ENCODE peak calls at places on chromosomes 11 and 22, in eight cellular contexts. U, O, T, D, B, C, Y and S are unnamed samples.

GRCh38 chr11:116460156-116460965 is 312.4 kb downstream of the BUD13 start:
- DNase-seq in U (no peak), O (no peak), T (no peak), D (no peak), B (no peak), C (no peak), Y (no peak), S (no peak)

GRCh38 chr11:63212742-63213141 is 30.7 kb downstream of the SLC22A25 start:
- DNase-seq in U (peak), O (no peak), T (no peak), D (no peak), B (no peak), C (no peak), Y (no peak), S (no peak)

GRCh38 chr11:118916842-118917388 is 8.8 kb downstream of the BCL9L start:
- DNase-seq in U (no peak), O (no peak), T (peak), D (peak), B (no peak), C (peak), Y (peak), S (peak)

GRCh38 chr11:126348806-126349582 is 6.5 kb upstream of the ST3GAL4 start:
- DNase-seq in U (peak), O (no peak), T (no peak), D (no peak), B (peak), C (no peak), Y (peak), S (no peak)

GRCh38 chr11:116811194-116811593 is 11.9 kb downstream of the APOA4 start:
- DNase-seq in U (no peak), O (no peak), T (no peak), D (no peak), B (no peak), C (no peak), Y (no peak), S (no peak)

GRCh38 chr11:70828498-70829159 is 423.7 kb downstream of the SHANK2 start:
- DNase-seq in U (no peak), O (no peak), T (no peak), D (no peak), B (no peak), C (no peak), Y (no peak), S (no peak)

GRCh38 chr22:26561756-26562417 is 28.0 kb downstream of the TPST2 start:
- DNase-seq in U (no peak), O (peak), T (peak), D (no peak), B (no peak), C (peak), Y (peak), S (no peak)

GRCh38 chr22:44330188-44330726 is 17.5 kb upstream of the SHISAL1 start:
- DNase-seq in U (no peak), O (no peak), T (no peak), D (no peak), B (no peak), C (no peak), Y (no peak), S (no peak)

GRCh38 chr11:72813740-72814138 is 472 bp upstream of the ATG16L2 start:
- DNase-seq in U (no peak), O (peak), T (peak), D (peak), B (peak), C (peak), Y (peak), S (no peak)
- TF ChIP-seq POLR2A in U (peak), O (no peak), T (no peak), D (peak), B (peak), C (no peak), Y (peak), S (peak)

GRCh38 chr11:111359223-111360149 is 19.6 kb downstream of the POU2AF1 start:
- DNase-seq in U (no peak), O (no peak), T (no peak), D (no peak), B (no peak), C (no peak), Y (no peak), S (no peak)

GRCh38 chr11:111358038-111359001 is 20.8 kb downstream of the POU2AF1 start:
- DNase-seq in U (no peak), O (no peak), T (no peak), D (no peak), B (no peak), C (no peak), Y (no peak), S (no peak)

GRCh38 chr11:111356660-111357048 is 22.4 kb downstream of the POU2AF1 start:
- DNase-seq in U (no peak), O (no peak), T (no peak), D (no peak), B (no peak), C (no peak), Y (no peak), S (no peak)

GRCh38 chr11:111355956-111356659 is 23.0 kb downstream of the POU2AF1 start:
- DNase-seq in U (no peak), O (no peak), T (no peak), D (no peak), B (no peak), C (no peak), Y (no peak), S (no peak)

DNA sequence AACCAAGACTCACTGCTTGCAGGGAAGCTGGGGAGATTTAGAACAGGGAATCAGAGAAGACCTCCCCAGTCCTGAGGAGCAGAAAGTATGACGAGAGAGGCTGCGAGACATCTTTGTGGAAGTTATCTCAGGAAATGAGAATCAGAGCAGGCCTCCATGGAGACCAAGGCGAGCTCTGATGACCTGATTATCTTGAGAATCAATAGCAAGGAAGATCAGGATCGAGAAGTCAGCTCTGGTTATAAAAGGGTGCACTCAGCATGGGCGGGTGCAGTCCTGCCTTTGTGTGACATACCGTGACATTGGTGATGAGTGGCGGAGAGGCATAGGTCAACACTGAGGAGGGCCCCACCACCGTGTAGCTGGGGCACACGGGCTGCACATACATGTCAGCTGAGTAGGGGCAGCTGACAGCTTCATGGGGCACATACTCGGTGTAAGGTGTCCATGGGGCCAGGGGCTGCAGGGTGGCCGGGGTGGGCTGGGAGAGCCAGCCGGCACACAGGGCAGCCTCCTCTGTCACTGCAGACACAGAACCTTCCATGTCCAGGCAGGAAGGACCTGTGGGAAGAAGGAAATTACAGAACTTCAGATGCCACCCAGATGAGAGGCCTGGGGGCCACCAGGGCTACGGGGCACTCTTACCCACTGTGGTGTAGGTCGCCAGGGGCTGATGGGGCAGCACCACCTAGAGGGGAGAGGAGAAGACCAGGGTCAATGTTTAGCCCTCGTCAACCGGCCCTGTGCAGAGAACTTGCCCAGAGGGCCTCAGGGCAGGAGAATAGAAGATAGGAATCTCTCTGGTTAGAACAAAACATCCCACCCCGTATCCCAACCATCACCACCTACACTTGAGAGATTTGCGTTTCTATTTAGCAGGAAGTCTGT is 21.7 kb downstream of the POU2AF1 start:
- DNase-seq in U (no peak), O (no peak), T (no peak), D (no peak), B (no peak), C (no peak), Y (no peak), S (no peak)
- TF ChIP-seq POLR2A in U (no peak), O (no peak), T (no peak), D (no peak), B (no peak), C (no peak), Y (no peak), S (no peak)

GRCh38 chr11:777288-778255 is at the start of gene GATD1:
- DNase-seq in U (peak), O (peak), T (peak), D (peak), B (peak), C (peak), Y (peak), S (peak)
- TF ChIP-seq POLR2A in U (peak), O (peak), T (peak), D (peak), B (no peak), C (peak), Y (peak), S (peak)

DNA sequence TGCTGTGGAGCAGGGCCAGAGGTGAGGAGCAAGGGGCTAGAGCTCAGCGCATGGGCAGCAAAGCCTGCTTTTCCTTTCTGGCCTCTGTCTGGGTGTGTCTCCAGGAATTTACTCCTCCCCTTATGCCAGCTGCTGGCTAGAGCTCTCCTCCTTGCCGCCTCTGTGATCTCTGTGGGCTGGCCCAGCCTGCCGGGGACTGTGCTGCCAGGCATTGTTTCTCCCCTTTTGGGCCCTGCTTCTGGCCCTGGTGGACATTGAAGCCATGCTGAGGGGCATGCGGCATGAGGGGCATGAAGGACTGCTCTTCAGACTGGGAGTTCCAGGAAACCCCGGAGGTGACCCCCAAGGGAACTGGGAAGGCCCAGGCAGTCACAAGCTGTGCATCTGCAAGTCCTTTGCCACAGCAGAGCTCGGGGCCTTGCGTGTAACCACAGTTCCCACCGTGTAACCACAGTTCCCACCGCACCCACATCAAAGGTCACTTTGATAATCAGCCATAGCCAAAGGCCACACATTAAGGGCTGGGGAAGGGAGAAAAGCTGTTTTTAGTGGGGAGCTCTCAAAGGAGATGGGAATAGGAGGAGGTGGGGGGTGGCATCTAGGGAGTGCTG is 62.1 kb downstream of the PPFIBP2 start:
- DNase-seq in U (no peak), O (peak), T (no peak), D (peak), B (no peak), C (peak), Y (peak), S (no peak)
- TF ChIP-seq POLR2A in U (no peak), O (no peak), T (no peak), D (peak), B (no peak), C (no peak), Y (peak), S (no peak)

GRCh38 chr11:59200421-59200746 is 12.3 kb downstream of the MPEG1 start:
- DNase-seq in U (no peak), O (no peak), T (no peak), D (no peak), B (no peak), C (no peak), Y (no peak), S (no peak)
- TF ChIP-seq POLR2A in U (no peak), O (no peak), T (no peak), D (no peak), B (no peak), C (no peak), Y (no peak), S (no peak)